ENCODE peak calls at places on chromosomes 12 and 14, in seven cellular contexts. One of them, this sample, is unnamed. For H3K27me3, the result is how much of the 10 kb centered on the place peaks cover.

GRCh38 chr12:56115329-56115728 is 1.1 kb upstream of the RPL41 start:
- DNase-seq in H7: no peak
- DNase-seq in stomach: no peak
- DNase-seq in K562: no peak
- DNase-seq in neuronal stem cell: no peak
- DNase-seq in ovary: peak
- DNase-seq in left ventricle myocardium inferior: no peak
- DNase-seq in this sample: peak

GRCh38 chr12:69101505-69101904 is 137.9 kb upstream of the CPSF6 start:
- DNase-seq in H7: no peak
- DNase-seq in neuronal stem cell: no peak
- DNase-seq in K562: no peak
- DNase-seq in stomach: no peak
- DNase-seq in left ventricle myocardium inferior: no peak
- DNase-seq in ovary: peak
- DNase-seq in this sample: peak

GRCh38 chr12:97943359-97943758 is 480.8 kb downstream of the RMST start:
- DNase-seq in H7: no peak
- DNase-seq in neuronal stem cell: no peak
- DNase-seq in left ventricle myocardium inferior: no peak
- DNase-seq in ovary: no peak
- DNase-seq in K562: no peak
- DNase-seq in stomach: no peak
- DNase-seq in this sample: no peak

GRCh38 chr12:109900752-109901580 is 892 bp downstream of the TCHP start:
- DNase-seq in stomach: no peak
- DNase-seq in H7: peak
- DNase-seq in left ventricle myocardium inferior: no peak
- DNase-seq in K562: peak
- DNase-seq in ovary: no peak
- DNase-seq in neuronal stem cell: no peak
- DNase-seq in this sample: peak

GRCh38 chr14:91308337-91308736 is 63.8 kb upstream of the GPR68 start:
- DNase-seq in ovary: no peak
- DNase-seq in H7: no peak
- DNase-seq in K562: no peak
- DNase-seq in neuronal stem cell: no peak
- DNase-seq in stomach: no peak
- DNase-seq in left ventricle myocardium inferior: no peak
- DNase-seq in this sample: peak

GRCh38 chr12:78018146-78018910 is 187.6 kb downstream of the NAV3 start:
- DNase-seq in stomach: no peak
- DNase-seq in left ventricle myocardium inferior: no peak
- DNase-seq in neuronal stem cell: peak
- DNase-seq in K562: no peak
- DNase-seq in ovary: no peak
- DNase-seq in H7: no peak
- DNase-seq in this sample: no peak

GRCh38 chr12:18275974-18276373 is 14.7 kb downstream of the PIK3C2G start:
- DNase-seq in stomach: no peak
- DNase-seq in neuronal stem cell: no peak
- DNase-seq in ovary: no peak
- DNase-seq in K562: no peak
- DNase-seq in H7: no peak
- DNase-seq in left ventricle myocardium inferior: no peak
- DNase-seq in this sample: no peak

GRCh38 chr14:77590845-77591506 is 25.5 kb downstream of the SPTLC2 start:
- DNase-seq in left ventricle myocardium inferior: no peak
- DNase-seq in ovary: no peak
- DNase-seq in neuronal stem cell: no peak
- DNase-seq in stomach: no peak
- DNase-seq in K562: no peak
- DNase-seq in H7: no peak
- DNase-seq in this sample: peak

GRCh38 chr14:68729556-68729955 is 63.3 kb downstream of the ZFP36L1 start:
- DNase-seq in ovary: no peak
- DNase-seq in K562: no peak
- DNase-seq in stomach: no peak
- DNase-seq in H7: no peak
- DNase-seq in neuronal stem cell: no peak
- DNase-seq in left ventricle myocardium inferior: no peak
- DNase-seq in this sample: peak

GRCh38 chr12:56150563-56150962 is 1.8 kb upstream of the MYL6B start:
- DNase-seq in K562: no peak
- DNase-seq in ovary: no peak
- DNase-seq in H7: no peak
- DNase-seq in neuronal stem cell: no peak
- DNase-seq in stomach: no peak
- DNase-seq in left ventricle myocardium inferior: no peak
- DNase-seq in this sample: peak

DNA sequence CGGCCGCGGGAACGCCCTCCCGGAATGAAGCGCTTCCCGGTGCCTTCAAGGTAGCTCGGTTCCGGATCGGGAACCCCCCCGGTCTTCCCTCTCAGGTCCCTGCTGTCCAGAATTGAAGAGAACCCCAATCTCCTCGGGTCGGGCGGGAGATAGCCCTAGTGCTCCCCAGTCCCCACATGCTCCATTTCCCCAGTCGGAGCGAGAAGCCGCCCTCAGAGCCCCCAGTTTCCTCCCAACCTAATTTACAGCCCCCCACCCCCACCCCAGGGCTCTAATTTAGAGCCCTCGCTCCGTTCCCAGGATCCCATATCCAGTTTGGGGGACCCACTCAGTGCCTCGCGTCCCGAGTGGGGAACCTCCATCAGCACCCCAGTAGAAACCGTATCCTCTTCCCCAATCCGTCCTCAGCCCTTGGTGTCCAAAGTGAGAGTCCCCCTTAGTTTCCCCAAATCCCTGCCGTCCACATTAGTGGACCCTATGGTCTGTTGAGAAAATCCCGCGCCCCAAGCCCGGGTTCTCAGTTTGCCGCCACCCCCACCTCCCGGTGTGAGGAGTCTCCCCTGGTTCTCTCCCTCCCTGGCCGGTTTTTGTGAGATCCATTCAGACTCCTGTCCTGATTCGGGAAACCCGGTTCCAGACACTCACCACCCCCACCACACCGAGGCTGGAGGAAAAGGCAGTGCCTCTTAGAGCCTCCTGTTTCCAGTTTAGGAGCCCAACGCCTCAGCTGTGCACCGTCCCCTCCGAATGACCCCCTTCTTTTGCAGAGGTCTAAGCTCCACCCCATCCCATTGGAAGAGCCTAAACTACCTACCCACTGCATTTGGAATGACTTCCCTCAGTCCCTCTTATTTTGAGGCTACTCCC is 745 bp upstream of the MSI1 start:
- DNase-seq in H7: peak
- DNase-seq in stomach: no peak
- DNase-seq in left ventricle myocardium inferior: no peak
- DNase-seq in K562: no peak
- DNase-seq in ovary: no peak
- DNase-seq in neuronal stem cell: no peak
- DNase-seq in this sample: no peak
- H3K27me3 ChIP-seq in H7: under half
- H3K27me3 ChIP-seq in stomach: half or more
- H3K27me3 ChIP-seq in left ventricle myocardium inferior: half or more
- H3K27me3 ChIP-seq in K562: half or more
- H3K27me3 ChIP-seq in ovary: under half
- H3K27me3 ChIP-seq in neuronal stem cell: under half
- H3K27me3 ChIP-seq in this sample: half or more

GRCh38 chr12:113065126-113066007 is 8.8 kb downstream of the DTX1 start:
- DNase-seq in K562: peak
- DNase-seq in ovary: no peak
- DNase-seq in neuronal stem cell: peak
- DNase-seq in stomach: no peak
- DNase-seq in left ventricle myocardium inferior: no peak
- DNase-seq in H7: peak
- DNase-seq in this sample: no peak
- H3K27me3 ChIP-seq in K562: half or more
- H3K27me3 ChIP-seq in ovary: under half
- H3K27me3 ChIP-seq in neuronal stem cell: under half
- H3K27me3 ChIP-seq in stomach: half or more
- H3K27me3 ChIP-seq in left ventricle myocardium inferior: half or more
- H3K27me3 ChIP-seq in H7: under half
- H3K27me3 ChIP-seq in this sample: under half

DNA sequence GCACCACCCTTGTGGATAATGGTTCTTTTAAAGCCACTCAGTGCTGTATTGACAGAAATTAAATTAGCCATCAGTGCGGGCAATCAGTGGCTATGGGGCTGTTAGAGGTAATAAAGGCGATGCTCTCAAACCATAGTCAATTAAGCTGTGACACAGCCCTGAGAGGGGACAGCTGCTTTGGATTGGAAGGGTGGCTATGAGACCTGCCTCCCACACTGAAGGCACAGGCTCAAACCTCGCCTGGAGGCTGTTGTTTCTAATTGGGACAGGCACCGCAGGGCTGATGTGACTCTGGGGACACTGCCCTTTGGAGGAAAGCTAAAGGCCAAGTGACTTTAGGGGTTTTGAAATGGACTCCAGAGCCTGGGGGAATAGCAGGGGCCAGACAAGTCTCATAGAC is 562.2 kb downstream of the VRK1 start:
- DNase-seq in neuronal stem cell: no peak
- DNase-seq in left ventricle myocardium inferior: no peak
- DNase-seq in K562: no peak
- DNase-seq in ovary: no peak
- DNase-seq in H7: no peak
- DNase-seq in stomach: no peak
- DNase-seq in this sample: no peak
- H3K27me3 ChIP-seq in neuronal stem cell: under half
- H3K27me3 ChIP-seq in left ventricle myocardium inferior: under half
- H3K27me3 ChIP-seq in K562: under half
- H3K27me3 ChIP-seq in ovary: under half
- H3K27me3 ChIP-seq in H7: under half
- H3K27me3 ChIP-seq in stomach: under half
- H3K27me3 ChIP-seq in this sample: under half

GRCh38 chr12:9235519-9235918 is 27.3 kb upstream of the PZP start:
- DNase-seq in ovary: no peak
- DNase-seq in stomach: no peak
- DNase-seq in K562: no peak
- DNase-seq in left ventricle myocardium inferior: no peak
- DNase-seq in H7: no peak
- DNase-seq in neuronal stem cell: no peak
- DNase-seq in this sample: no peak

GRCh38 chr12:9241301-9241700 is 33.1 kb upstream of the PZP start:
- DNase-seq in neuronal stem cell: no peak
- DNase-seq in stomach: no peak
- DNase-seq in ovary: no peak
- DNase-seq in K562: no peak
- DNase-seq in left ventricle myocardium inferior: no peak
- DNase-seq in H7: no peak
- DNase-seq in this sample: no peak

GRCh38 chr12:9240776-9241175 is 32.6 kb upstream of the PZP start:
- DNase-seq in stomach: no peak
- DNase-seq in H7: no peak
- DNase-seq in neuronal stem cell: no peak
- DNase-seq in left ventricle myocardium inferior: no peak
- DNase-seq in ovary: no peak
- DNase-seq in K562: no peak
- DNase-seq in this sample: no peak

GRCh38 chr12:9237286-9237685 is 29.1 kb upstream of the PZP start:
- DNase-seq in left ventricle myocardium inferior: no peak
- DNase-seq in stomach: no peak
- DNase-seq in H7: no peak
- DNase-seq in neuronal stem cell: no peak
- DNase-seq in ovary: no peak
- DNase-seq in K562: no peak
- DNase-seq in this sample: no peak
- H3K27me3 ChIP-seq in left ventricle myocardium inferior: under half
- H3K27me3 ChIP-seq in stomach: under half
- H3K27me3 ChIP-seq in H7: under half
- H3K27me3 ChIP-seq in neuronal stem cell: under half
- H3K27me3 ChIP-seq in ovary: under half
- H3K27me3 ChIP-seq in K562: under half
- H3K27me3 ChIP-seq in this sample: under half

GRCh38 chr14:101571004-101571403 is 9.7 kb downstream of the DIO3 start:
- DNase-seq in neuronal stem cell: no peak
- DNase-seq in H7: no peak
- DNase-seq in stomach: no peak
- DNase-seq in left ventricle myocardium inferior: no peak
- DNase-seq in K562: no peak
- DNase-seq in ovary: no peak
- DNase-seq in this sample: no peak
- H3K27me3 ChIP-seq in neuronal stem cell: under half
- H3K27me3 ChIP-seq in H7: under half
- H3K27me3 ChIP-seq in stomach: under half
- H3K27me3 ChIP-seq in left ventricle myocardium inferior: half or more
- H3K27me3 ChIP-seq in K562: under half
- H3K27me3 ChIP-seq in ovary: under half
- H3K27me3 ChIP-seq in this sample: under half

This sample was measured in endothelial cell of umbilical vein.